ENCODE peak calls at places on chromosomes 7 and 10, in five cellular contexts. One of them, this sample, is unnamed. For H3K4me1, the result is how much of the 10 kb centered on the place peaks cover.

GRCh38 chr10:110780704-110781103 is 91.0 kb upstream of the PDCD4 start:
- DNase-seq in A549: no peak
- DNase-seq in fibroblast of lung: no peak
- DNase-seq in IMR-90: no peak
- DNase-seq in body of pancreas: no peak
- DNase-seq in this sample: peak

GRCh38 chr10:79149662-79150443 is 81.1 kb downstream of the ZMIZ1 start:
- DNase-seq in A549: peak
- DNase-seq in fibroblast of lung: peak
- DNase-seq in IMR-90: peak
- DNase-seq in body of pancreas: peak
- DNase-seq in this sample: peak

GRCh38 chr7:147570390-147570789 is 1020.2 kb upstream of the C7orf33 start:
- DNase-seq in A549: no peak
- DNase-seq in fibroblast of lung: no peak
- DNase-seq in IMR-90: no peak
- DNase-seq in body of pancreas: no peak
- DNase-seq in this sample: no peak

GRCh38 chr7:135939268-135939667 is 37.9 kb downstream of the MTPN start:
- DNase-seq in A549: no peak
- DNase-seq in fibroblast of lung: no peak
- DNase-seq in IMR-90: no peak
- DNase-seq in body of pancreas: no peak
- DNase-seq in this sample: no peak

GRCh38 chr7:80147543-80148376 is 13.1 kb downstream of the GNAI1 start:
- DNase-seq in A549: peak
- DNase-seq in fibroblast of lung: peak
- DNase-seq in IMR-90: peak
- DNase-seq in body of pancreas: no peak
- DNase-seq in this sample: no peak

GRCh38 chr7:142811154-142811737 is 40.5 kb downstream of the PRSS2 start:
- DNase-seq in A549: peak
- DNase-seq in fibroblast of lung: peak
- DNase-seq in IMR-90: peak
- DNase-seq in body of pancreas: peak
- DNase-seq in this sample: no peak

GRCh38 chr7:113159746-113160339 is 41.5 kb upstream of the SMIM30 start:
- DNase-seq in A549: peak
- DNase-seq in fibroblast of lung: peak
- DNase-seq in IMR-90: peak
- DNase-seq in body of pancreas: peak
- DNase-seq in this sample: no peak

GRCh38 chr10:49744924-49745605 is 17.1 kb downstream of the OGDHL start:
- DNase-seq in A549: no peak
- DNase-seq in fibroblast of lung: no peak
- DNase-seq in IMR-90: no peak
- DNase-seq in body of pancreas: no peak
- DNase-seq in this sample: no peak

GRCh38 chr7:100678291-100678984 is 4.9 kb downstream of the GNB2 start:
- DNase-seq in A549: no peak
- DNase-seq in fibroblast of lung: no peak
- DNase-seq in IMR-90: no peak
- DNase-seq in body of pancreas: no peak
- DNase-seq in this sample: no peak

GRCh38 chr10:99682752-99683151 is 23.4 kb downstream of the ENTPD7 start:
- DNase-seq in A549: peak
- DNase-seq in fibroblast of lung: no peak
- DNase-seq in IMR-90: no peak
- DNase-seq in body of pancreas: peak
- DNase-seq in this sample: no peak

GRCh38 chr7:151408839-151409554 is 841 bp downstream of the WDR86 start:
- DNase-seq in A549: no peak
- DNase-seq in fibroblast of lung: no peak
- DNase-seq in IMR-90: no peak
- DNase-seq in body of pancreas: peak
- DNase-seq in this sample: no peak

GRCh38 chr10:103712146-103712545 is 143.2 kb downstream of the SH3PXD2A start:
- DNase-seq in A549: no peak
- DNase-seq in fibroblast of lung: no peak
- DNase-seq in IMR-90: no peak
- DNase-seq in body of pancreas: no peak
- DNase-seq in this sample: no peak

GRCh38 chr7:105680505-105681187 is 99.4 kb upstream of the EFCAB10 start:
- DNase-seq in A549: no peak
- DNase-seq in fibroblast of lung: peak
- DNase-seq in IMR-90: no peak
- DNase-seq in body of pancreas: peak
- DNase-seq in this sample: peak

GRCh38 chr10:102819054-102819453 is 18.2 kb downstream of the CYP17A1 start:
- DNase-seq in A549: no peak
- DNase-seq in fibroblast of lung: no peak
- DNase-seq in IMR-90: no peak
- DNase-seq in body of pancreas: peak
- DNase-seq in this sample: no peak

GRCh38 chr10:95280637-95281036 is 10.2 kb downstream of the PDLIM1 start:
- DNase-seq in A549: no peak
- DNase-seq in fibroblast of lung: no peak
- DNase-seq in IMR-90: no peak
- DNase-seq in body of pancreas: no peak
- DNase-seq in this sample: no peak

GRCh38 chr10:119759832-119760231 is 34.0 kb downstream of the INPP5F start:
- DNase-seq in A549: no peak
- DNase-seq in fibroblast of lung: no peak
- DNase-seq in IMR-90: peak
- DNase-seq in body of pancreas: no peak
- DNase-seq in this sample: no peak

GRCh38 chr7:12770227-12770975 is 83.0 kb downstream of the ARL4A start:
- DNase-seq in A549: peak
- DNase-seq in fibroblast of lung: peak
- DNase-seq in IMR-90: no peak
- DNase-seq in body of pancreas: peak
- DNase-seq in this sample: no peak

GRCh38 chr10:132346806-132347205 is 14.8 kb downstream of the LRRC27 start:
- DNase-seq in A549: no peak
- DNase-seq in fibroblast of lung: no peak
- DNase-seq in IMR-90: no peak
- DNase-seq in body of pancreas: no peak
- DNase-seq in this sample: no peak

GRCh38 chr7:65409363-65409762 is 35.7 kb downstream of the ZNF92 start:
- DNase-seq in A549: no peak
- DNase-seq in fibroblast of lung: no peak
- DNase-seq in IMR-90: no peak
- DNase-seq in body of pancreas: no peak
- DNase-seq in this sample: no peak

GRCh38 chr10:73096041-73096451 is 620 bp downstream of the P4HA1 start:
- DNase-seq in A549: peak
- DNase-seq in fibroblast of lung: peak
- DNase-seq in IMR-90: peak
- DNase-seq in body of pancreas: peak
- DNase-seq in this sample: peak

GRCh38 chr10:127149613-127150081 is 46.7 kb downstream of the INSYN2A start:
- DNase-seq in A549: no peak
- DNase-seq in fibroblast of lung: peak
- DNase-seq in IMR-90: peak
- DNase-seq in body of pancreas: no peak
- DNase-seq in this sample: no peak

GRCh38 chr10:13924020-13924725 is 337.4 kb downstream of the PRPF18 start:
- DNase-seq in A549: no peak
- DNase-seq in fibroblast of lung: peak
- DNase-seq in IMR-90: peak
- DNase-seq in body of pancreas: no peak
- DNase-seq in this sample: no peak

GRCh38 chr10:5960070-5960972 is 17.0 kb downstream of the IL15RA start:
- DNase-seq in A549: no peak
- DNase-seq in fibroblast of lung: peak
- DNase-seq in IMR-90: peak
- DNase-seq in body of pancreas: no peak
- DNase-seq in this sample: no peak

GRCh38 chr7:150451097-150451793 is 815 bp downstream of the GIMAP8 start:
- DNase-seq in A549: no peak
- DNase-seq in fibroblast of lung: no peak
- DNase-seq in IMR-90: no peak
- DNase-seq in body of pancreas: peak
- DNase-seq in this sample: peak

GRCh38 chr7:22683379-22683778 is 43.6 kb upstream of the IL6 start:
- DNase-seq in A549: no peak
- DNase-seq in fibroblast of lung: no peak
- DNase-seq in IMR-90: no peak
- DNase-seq in body of pancreas: no peak
- DNase-seq in this sample: no peak
- H3K4me1 ChIP-seq in A549: under half
- H3K4me1 ChIP-seq in fibroblast of lung: under half
- H3K4me1 ChIP-seq in IMR-90: under half
- H3K4me1 ChIP-seq in body of pancreas: under half
- H3K4me1 ChIP-seq in this sample: under half

DNA sequence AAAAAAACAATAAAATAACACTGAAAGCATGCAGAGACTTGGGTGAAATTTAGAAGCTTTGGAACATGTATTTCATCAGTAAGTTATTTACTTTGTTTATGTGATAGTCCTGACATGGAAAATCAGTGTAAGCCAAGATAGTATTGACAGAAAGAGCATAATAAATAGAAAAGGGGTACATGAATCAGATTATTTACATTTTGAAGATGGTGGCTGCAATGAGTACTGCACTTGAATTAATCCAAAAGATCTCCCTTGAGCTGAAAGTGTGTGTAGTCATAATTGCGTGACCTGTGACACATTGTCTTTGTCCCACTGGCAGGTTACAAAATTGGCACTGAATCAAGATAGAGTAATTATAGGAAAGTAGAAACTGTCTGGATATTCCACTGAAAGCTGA is 562.9 kb downstream of the GFRA1 start:
- DNase-seq in A549: no peak
- DNase-seq in fibroblast of lung: no peak
- DNase-seq in IMR-90: no peak
- DNase-seq in body of pancreas: no peak
- DNase-seq in this sample: no peak
- TF ChIP-seq CTCF in A549: no peak
- TF ChIP-seq CTCF in fibroblast of lung: no peak
- TF ChIP-seq CTCF in IMR-90: no peak
- TF ChIP-seq CTCF in body of pancreas: peak
- TF ChIP-seq CTCF in this sample: no peak

DNA sequence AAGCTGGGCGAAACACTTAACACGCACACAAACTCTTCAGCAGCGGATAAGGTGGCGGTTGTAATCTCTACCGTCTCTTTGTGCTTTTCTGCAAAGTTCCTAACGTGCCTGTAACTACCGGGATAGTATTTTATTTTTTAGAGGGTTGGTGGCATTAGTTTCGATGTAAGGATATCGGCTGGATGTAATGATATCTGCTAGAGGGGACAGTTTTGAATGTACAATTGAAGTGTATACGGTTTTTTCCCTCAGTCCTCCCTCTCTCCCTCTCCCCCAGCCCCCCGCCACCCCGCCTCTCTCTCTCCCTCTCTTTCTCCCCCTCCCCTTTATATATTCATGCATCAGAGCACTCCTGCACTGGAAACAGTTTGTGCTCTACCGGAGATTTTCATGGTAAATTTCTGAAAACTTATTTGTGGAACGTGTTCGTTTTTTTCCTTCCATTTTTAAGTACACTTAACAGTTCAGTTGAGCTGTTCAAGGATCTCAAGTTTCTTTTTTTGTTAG is 1.6 kb downstream of the GLCCI1 start:
- DNase-seq in A549: no peak
- DNase-seq in fibroblast of lung: no peak
- DNase-seq in IMR-90: no peak
- DNase-seq in body of pancreas: no peak
- DNase-seq in this sample: no peak
- H3K4me1 ChIP-seq in A549: under half
- H3K4me1 ChIP-seq in fibroblast of lung: under half
- H3K4me1 ChIP-seq in IMR-90: under half
- H3K4me1 ChIP-seq in body of pancreas: under half
- H3K4me1 ChIP-seq in this sample: under half

GRCh38 chr10:26445411-26446031 is 7.4 kb downstream of the APBB1IP start:
- DNase-seq in A549: no peak
- DNase-seq in fibroblast of lung: no peak
- DNase-seq in IMR-90: no peak
- DNase-seq in body of pancreas: no peak
- DNase-seq in this sample: no peak
- TF ChIP-seq CTCF in A549: no peak
- TF ChIP-seq CTCF in fibroblast of lung: no peak
- TF ChIP-seq CTCF in IMR-90: no peak
- TF ChIP-seq CTCF in body of pancreas: no peak
- TF ChIP-seq CTCF in this sample: no peak

GRCh38 chr7:39588401-39588800 is 22.2 kb downstream of the YAE1 start:
- DNase-seq in A549: no peak
- DNase-seq in fibroblast of lung: no peak
- DNase-seq in IMR-90: peak
- DNase-seq in body of pancreas: no peak
- DNase-seq in this sample: no peak
- H3K4me1 ChIP-seq in A549: under half
- H3K4me1 ChIP-seq in fibroblast of lung: under half
- H3K4me1 ChIP-seq in IMR-90: under half
- H3K4me1 ChIP-seq in body of pancreas: under half
- H3K4me1 ChIP-seq in this sample: under half

DNA sequence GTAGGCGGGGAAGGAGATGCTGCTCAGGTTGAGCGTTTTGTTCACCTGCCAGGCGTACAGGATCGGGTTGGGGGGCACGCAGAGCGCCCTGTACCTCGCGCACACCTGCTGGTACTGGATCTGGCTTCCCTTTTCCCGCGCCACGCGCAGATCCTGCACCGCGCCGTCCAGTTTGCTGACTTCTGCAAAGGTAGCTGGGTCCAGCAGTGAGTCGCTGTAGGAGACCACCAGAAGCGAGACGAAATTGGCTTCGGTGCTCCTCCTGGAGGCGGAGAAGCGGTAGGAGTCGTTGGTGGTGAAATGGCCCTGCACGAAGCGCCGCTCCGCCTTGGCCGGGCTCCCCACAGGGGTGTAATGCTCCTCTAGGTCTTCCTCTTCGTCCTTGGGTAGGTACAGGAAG is 90.7 kb upstream of the RAB18 start:
- DNase-seq in A549: no peak
- DNase-seq in fibroblast of lung: no peak
- DNase-seq in IMR-90: no peak
- DNase-seq in body of pancreas: no peak
- DNase-seq in this sample: no peak
- TF ChIP-seq CTCF in A549: no peak
- TF ChIP-seq CTCF in fibroblast of lung: no peak
- TF ChIP-seq CTCF in IMR-90: no peak
- TF ChIP-seq CTCF in body of pancreas: no peak
- TF ChIP-seq CTCF in this sample: no peak

GRCh38 chr10:34181545-34182300 is 633.4 kb downstream of the PARD3 start:
- DNase-seq in A549: peak
- DNase-seq in fibroblast of lung: peak
- DNase-seq in IMR-90: peak
- DNase-seq in body of pancreas: no peak
- DNase-seq in this sample: no peak
- H3K4me1 ChIP-seq in A549: under half
- H3K4me1 ChIP-seq in fibroblast of lung: under half
- H3K4me1 ChIP-seq in IMR-90: under half
- H3K4me1 ChIP-seq in body of pancreas: under half
- H3K4me1 ChIP-seq in this sample: under half